ENCODE peak calls at places on chromosomes 7 and 10, in four cellular contexts. V is left lung, C is endothelial cell, R is NCI-H187. A is an unnamed sample.
A peak's percentile ranks its signal among the peaks of the same experiment; 100 is the strongest.

GRCh38 chr7:39659356-39660013 is 36.1 kb downstream of the RALA start:
- DNase-seq in R (no peak), C (no peak), V (no peak), A (no peak)

GRCh38 chr7:17661982-17662585 is 278.2 kb downstream of the SNX13 start:
- DNase-seq in C (no peak), R (no peak), V (no peak), A (no peak)

GRCh38 chr7:132206594-132206993 is 369.7 kb downstream of the PLXNA4 start:
- DNase-seq in R (no peak), C (no peak), V (no peak), A (no peak)

GRCh38 chr7:44846816-44847508 is 925 bp downstream of the H2AZ2 start:
- DNase-seq in C (no peak), V (no peak), R (no peak), A (no peak)

GRCh38 chr7:135801877-135802276 is 53.3 kb upstream of the FAM180A start:
- DNase-seq in C (no peak), V (no peak), R (peak; percentile 91), A (no peak)

GRCh38 chr7:116577320-116577871 is 52.6 kb downstream of the CAV1 start:
- DNase-seq in R (no peak), C (no peak), V (no peak), A (no peak)

GRCh38 chr10:49520122-49520775 is 18.7 kb downstream of the ERCC6 start:
- DNase-seq in R (no peak), C (no peak), V (no peak), A (no peak)

GRCh38 chr10:63267414-63268138 is 134.4 kb downstream of the NRBF2 start:
- DNase-seq in V (no peak), C (no peak), R (no peak), A (peak; percentile 16)

GRCh38 chr10:68469838-68470237 is 1.9 kb downstream of the DNA2 start:
- DNase-seq in C (no peak), R (no peak), V (no peak), A (no peak)